ENCODE peak calls at places on chromosomes 16 and 17, in nine cellular contexts. M, E, O, S, B, C, L, G and V are unnamed samples. For H3K4me1, the result is how much of the 10 kb centered on the place peaks cover.

GRCh38 chr17:50608700-50609375 is 25.8 kb upstream of the ABCC3 start:
- DNase-seq in M (no peak), E (no peak), O (no peak), S (no peak), B (no peak), C (no peak), L (no peak), G (no peak), V (no peak)

GRCh38 chr17:21299981-21300600 is 15.6 kb downstream of the MAP2K3 start:
- DNase-seq in M (no peak), E (no peak), O (no peak), S (no peak), B (no peak), C (no peak), L (no peak), G (no peak), V (no peak)

GRCh38 chr17:27494192-27495091 is 38.2 kb downstream of the KSR1 start:
- DNase-seq in M (no peak), E (peak), O (peak), S (peak), B (no peak), C (peak), L (peak), G (peak), V (peak)

GRCh38 chr17:28993013-28993600 is 12.7 kb downstream of the SEZ6 start:
- DNase-seq in M (no peak), E (no peak), O (no peak), S (no peak), B (no peak), C (no peak), L (no peak), G (no peak), V (no peak)

GRCh38 chr17:27396941-27397340 is 59.3 kb upstream of the KSR1 start:
- DNase-seq in M (no peak), E (no peak), O (peak), S (no peak), B (no peak), C (no peak), L (no peak), G (no peak), V (peak)

GRCh38 chr16:72833491-72833890 is 214.4 kb downstream of the ZFHX3 start:
- DNase-seq in M (no peak), E (no peak), O (no peak), S (no peak), B (no peak), C (no peak), L (no peak), G (no peak), V (no peak)

GRCh38 chr16:75929056-75929455 is 202.8 kb upstream of the CPHXL start:
- DNase-seq in M (no peak), E (no peak), O (no peak), S (no peak), B (no peak), C (no peak), L (no peak), G (no peak), V (no peak)

GRCh38 chr16:69217433-69217832 is 30.5 kb downstream of the SNTB2 start:
- DNase-seq in M (no peak), E (no peak), O (peak), S (no peak), B (no peak), C (no peak), L (no peak), G (no peak), V (no peak)

GRCh38 chr17:69523252-69523861 is 108.9 kb downstream of the MAP2K6 start:
- DNase-seq in M (no peak), E (peak), O (peak), S (no peak), B (peak), C (no peak), L (peak), G (peak), V (no peak)

GRCh38 chr17:34075076-34075475 is 180.0 kb upstream of the CCL2 start:
- DNase-seq in M (no peak), E (no peak), O (no peak), S (no peak), B (no peak), C (no peak), L (no peak), G (no peak), V (no peak)

GRCh38 chr16:23324727-23325126 is 22.6 kb downstream of the SCNN1B start:
- DNase-seq in M (no peak), E (no peak), O (no peak), S (no peak), B (no peak), C (peak), L (no peak), G (peak), V (peak)

GRCh38 chr17:17026163-17026562 is 16.1 kb upstream of the MPRIP start:
- DNase-seq in M (no peak), E (peak), O (no peak), S (no peak), B (no peak), C (no peak), L (no peak), G (no peak), V (no peak)

GRCh38 chr16:54284319-54284930 is 2.2 kb downstream of the IRX3 start:
- DNase-seq in M (no peak), E (peak), O (peak), S (no peak), B (no peak), C (no peak), L (peak), G (peak), V (no peak)

GRCh38 chr17:35170968-35171771 is 23.0 kb downstream of the SLC35G3 start:
- DNase-seq in M (peak), E (no peak), O (peak), S (no peak), B (no peak), C (no peak), L (no peak), G (no peak), V (peak)

GRCh38 chr16:86303787-86304685 is 206.3 kb upstream of the FOXF1 start:
- DNase-seq in M (no peak), E (peak), O (no peak), S (no peak), B (no peak), C (no peak), L (no peak), G (no peak), V (no peak)

GRCh38 chr16:12271006-12271405 is 294.5 kb downstream of the SNX29 start:
- DNase-seq in M (no peak), E (peak), O (peak), S (no peak), B (peak), C (no peak), L (no peak), G (peak), V (no peak)

GRCh38 chr17:8153550-8153956 is 1.3 kb upstream of the PER1 start:
- DNase-seq in M (peak), E (peak), O (peak), S (peak), B (peak), C (peak), L (no peak), G (peak), V (peak)

GRCh38 chr17:3980381-3980975 is 16.2 kb upstream of the ATP2A3 start:
- DNase-seq in M (no peak), E (peak), O (no peak), S (no peak), B (no peak), C (no peak), L (no peak), G (no peak), V (no peak)

DNA sequence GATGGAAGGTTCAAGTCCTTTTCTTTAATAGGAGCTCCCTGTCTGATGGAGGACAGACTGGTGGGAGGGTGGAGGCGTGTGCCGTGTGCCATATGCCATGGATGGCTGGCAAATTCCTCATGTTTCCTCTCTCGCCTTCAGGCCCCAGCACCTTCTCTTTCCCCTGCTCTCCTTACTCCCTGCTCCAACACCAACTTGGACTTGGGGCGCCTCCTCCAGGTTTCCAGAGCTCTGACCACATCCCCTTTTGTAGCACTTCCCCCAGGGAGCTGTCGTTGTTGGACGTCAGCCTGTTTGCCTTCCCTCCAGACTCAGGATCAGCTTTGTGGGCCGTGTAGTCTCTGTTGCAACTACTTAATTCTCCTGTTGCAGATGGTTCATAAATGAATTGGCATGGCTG is 30.7 kb downstream of the TMC7 start:
- DNase-seq in M (no peak), E (peak), O (peak), S (no peak), B (no peak), C (no peak), L (no peak), G (peak), V (peak)
- H3K27ac ChIP-seq in M (no peak), E (no peak), O (no peak), S (no peak), B (no peak), C (no peak), L (no peak), G (no peak), V (no peak)

GRCh38 chr17:82239926-82240505 is 11.2 kb downstream of the SLC16A3 start:
- DNase-seq in M (no peak), E (peak), O (no peak), S (no peak), B (peak), C (no peak), L (no peak), G (peak), V (no peak)

GRCh38 chr17:82242698-82242976 is 13.8 kb downstream of the SLC16A3 start:
- DNase-seq in M (no peak), E (no peak), O (no peak), S (no peak), B (no peak), C (no peak), L (no peak), G (no peak), V (peak)

GRCh38 chr17:82241926-82242697 is 13.3 kb downstream of the SLC16A3 start:
- DNase-seq in M (no peak), E (no peak), O (no peak), S (no peak), B (peak), C (peak), L (peak), G (no peak), V (peak)

GRCh38 chr17:82240506-82241182 is 11.8 kb downstream of the SLC16A3 start:
- DNase-seq in M (no peak), E (peak), O (no peak), S (no peak), B (no peak), C (no peak), L (no peak), G (no peak), V (no peak)

GRCh38 chr17:82241183-82241925 is 12.5 kb downstream of the SLC16A3 start:
- DNase-seq in M (no peak), E (no peak), O (peak), S (peak), B (no peak), C (peak), L (no peak), G (peak), V (peak)
- H3K4me1 ChIP-seq in M (under half), E (under half), O (under half), S (under half), B (half or more), C (half or more), L (half or more), G (half or more), V (under half)

GRCh38 chr16:66878067-66878466 is 2.2 kb upstream of the PDP2 start:
- DNase-seq in M (no peak), E (no peak), O (peak), S (no peak), B (no peak), C (no peak), L (no peak), G (peak), V (no peak)
- H3K4me3 ChIP-seq in M (no peak), E (no peak), O (no peak), S (no peak), B (no peak), C (no peak), L (no peak), G (no peak), V (no peak)

GRCh38 chr16:49961087-49961486 is 63.9 kb upstream of the CNEP1R1 start:
- DNase-seq in M (no peak), E (no peak), O (peak), S (no peak), B (no peak), C (no peak), L (no peak), G (no peak), V (no peak)
- H3K27ac ChIP-seq in M (no peak), E (no peak), O (no peak), S (no peak), B (no peak), C (no peak), L (no peak), G (no peak), V (no peak)

GRCh38 chr17:63704836-63705235 is 4.9 kb upstream of the LIMD2 start:
- DNase-seq in M (no peak), E (no peak), O (no peak), S (no peak), B (no peak), C (no peak), L (no peak), G (no peak), V (no peak)
- H3K4me1 ChIP-seq in M (half or more), E (under half), O (under half), S (under half), B (under half), C (under half), L (under half), G (under half), V (under half)

DNA sequence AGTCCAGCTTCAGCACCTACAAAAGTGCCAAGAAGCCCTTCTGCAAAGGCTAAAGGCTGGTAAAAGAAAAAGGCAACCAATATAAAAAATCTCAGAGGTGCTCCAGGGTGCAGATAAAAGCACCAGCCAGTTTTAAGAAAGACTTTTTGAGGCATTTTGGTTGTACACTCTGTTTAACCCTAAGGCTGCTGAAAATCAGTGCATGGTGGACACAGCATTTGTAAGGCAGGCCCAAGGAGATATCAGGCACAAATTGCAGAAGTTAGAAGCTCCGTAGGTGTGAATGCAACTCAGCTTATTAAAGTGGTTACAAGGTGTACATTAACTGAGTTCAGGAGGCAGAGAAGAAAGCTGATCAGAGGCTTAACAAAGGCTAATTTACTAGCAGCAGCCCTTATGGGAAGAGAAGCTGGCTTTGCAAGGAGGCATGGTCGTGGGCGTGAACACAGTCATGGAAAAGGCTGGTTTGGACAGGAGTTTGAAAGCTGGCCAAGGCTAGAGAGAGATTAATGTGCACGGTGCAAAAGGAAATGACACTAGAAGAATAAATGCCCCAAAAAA is 21.1 kb downstream of the ACSM1 start:
- DNase-seq in M (no peak), E (no peak), O (no peak), S (no peak), B (peak), C (no peak), L (no peak), G (peak), V (no peak)
- H3K4me3 ChIP-seq in M (peak), E (no peak), O (no peak), S (peak), B (peak), C (peak), L (no peak), G (no peak), V (peak)

GRCh38 chr16:66050991-66051390 is 315.5 kb upstream of the CDH5 start:
- DNase-seq in M (no peak), E (no peak), O (no peak), S (no peak), B (no peak), C (no peak), L (no peak), G (no peak), V (no peak)

GRCh38 chr16:66052745-66053144 is 313.7 kb upstream of the CDH5 start:
- DNase-seq in M (no peak), E (no peak), O (no peak), S (no peak), B (no peak), C (no peak), L (no peak), G (no peak), V (no peak)

GRCh38 chr16:66045626-66046025 is 320.9 kb upstream of the CDH5 start:
- DNase-seq in M (no peak), E (no peak), O (peak), S (no peak), B (no peak), C (no peak), L (no peak), G (no peak), V (no peak)

GRCh38 chr16:66054095-66054494 is 312.4 kb upstream of the CDH5 start:
- DNase-seq in M (no peak), E (no peak), O (no peak), S (no peak), B (no peak), C (no peak), L (no peak), G (no peak), V (no peak)

GRCh38 chr16:66049865-66050264 is 316.6 kb upstream of the CDH5 start:
- DNase-seq in M (no peak), E (no peak), O (no peak), S (no peak), B (no peak), C (no peak), L (no peak), G (no peak), V (no peak)
- H3K27ac ChIP-seq in M (no peak), E (no peak), O (no peak), S (no peak), B (no peak), C (no peak), L (no peak), G (no peak), V (no peak)